ENCODE peak calls at places on chromosomes 7 and 10, in six cellular contexts. One of them, this sample, is unnamed.

GRCh38 chr10:11874568-11875182 is 51.5 kb downstream of the PROSER2 start:
- DNase-seq in aorta: no peak
- DNase-seq in HT-29: peak; percentile 93
- DNase-seq in NCI-H1105: no peak
- DNase-seq in iPS DF 19.7: peak; percentile 45
- DNase-seq in GM12865: peak; percentile 31
- DNase-seq in this sample: no peak

GRCh38 chr10:70562036-70562710 is 40.4 kb downstream of the PRF1 start:
- DNase-seq in aorta: peak; percentile 26
- DNase-seq in HT-29: no peak
- DNase-seq in NCI-H1105: no peak
- DNase-seq in iPS DF 19.7: no peak
- DNase-seq in GM12865: no peak
- DNase-seq in this sample: no peak

GRCh38 chr7:112395411-112395810 is 54.8 kb upstream of the IFRD1 start:
- DNase-seq in aorta: no peak
- DNase-seq in HT-29: no peak
- DNase-seq in NCI-H1105: no peak
- DNase-seq in iPS DF 19.7: no peak
- DNase-seq in GM12865: no peak
- DNase-seq in this sample: no peak

GRCh38 chr7:100626530-100627237 is 14.3 kb downstream of the MOSPD3 start:
- DNase-seq in aorta: peak; percentile 87
- DNase-seq in HT-29: peak; percentile 81
- DNase-seq in NCI-H1105: peak; percentile 52
- DNase-seq in iPS DF 19.7: no peak
- DNase-seq in GM12865: peak; percentile 89
- DNase-seq in this sample: peak; percentile 85

GRCh38 chr7:33065981-33066380 is 3.4 kb upstream of the NT5C3A start:
- DNase-seq in aorta: no peak
- DNase-seq in HT-29: no peak
- DNase-seq in NCI-H1105: no peak
- DNase-seq in iPS DF 19.7: no peak
- DNase-seq in GM12865: no peak
- DNase-seq in this sample: no peak

GRCh38 chr7:40095226-40095625 is 39.2 kb downstream of the MPLKIP start:
- DNase-seq in aorta: no peak
- DNase-seq in HT-29: no peak
- DNase-seq in NCI-H1105: no peak
- DNase-seq in iPS DF 19.7: no peak
- DNase-seq in GM12865: no peak
- DNase-seq in this sample: no peak

GRCh38 chr7:91165846-91166230 is 98.4 kb upstream of the FZD1 start:
- DNase-seq in aorta: no peak
- DNase-seq in HT-29: no peak
- DNase-seq in NCI-H1105: no peak
- DNase-seq in iPS DF 19.7: no peak
- DNase-seq in GM12865: no peak
- DNase-seq in this sample: peak; percentile 17

GRCh38 chr10:117616179-117616578 is 73.6 kb downstream of the EMX2 start:
- DNase-seq in aorta: no peak
- DNase-seq in HT-29: no peak
- DNase-seq in NCI-H1105: no peak
- DNase-seq in iPS DF 19.7: no peak
- DNase-seq in GM12865: peak; percentile 54
- DNase-seq in this sample: no peak

GRCh38 chr10:14396441-14397048 is 65.8 kb upstream of the FRMD4A start:
- DNase-seq in aorta: no peak
- DNase-seq in HT-29: no peak
- DNase-seq in NCI-H1105: no peak
- DNase-seq in iPS DF 19.7: no peak
- DNase-seq in GM12865: no peak
- DNase-seq in this sample: peak; percentile 85

GRCh38 chr7:126443951-126444350 is 808.8 kb downstream of the GRM8 start:
- DNase-seq in aorta: no peak
- DNase-seq in HT-29: no peak
- DNase-seq in NCI-H1105: no peak
- DNase-seq in iPS DF 19.7: no peak
- DNase-seq in GM12865: no peak
- DNase-seq in this sample: no peak

GRCh38 chr7:45202618-45203017 is 45.0 kb downstream of the RAMP3 start:
- DNase-seq in aorta: no peak
- DNase-seq in HT-29: no peak
- DNase-seq in NCI-H1105: no peak
- DNase-seq in iPS DF 19.7: no peak
- DNase-seq in GM12865: no peak
- DNase-seq in this sample: no peak